ENCODE peak calls at places on chromosome 5, in six cellular contexts. L is mammary epithelial cell; W is activated CD4-positive, CD25-positive, alpha-beta regulatory T cell; A is putamen; R is osteocyte; V is HepG2. H is an unnamed sample.

GRCh38 chr5:107778651-107779050 is 107.9 kb upstream of the EFNA5 start:
- DNase-seq in W (no peak), V (no peak), A (no peak), L (no peak), R (no peak), H (no peak)

GRCh38 chr5:141838326-141839014 is 39.7 kb downstream of the PCDH1 start:
- DNase-seq in V (no peak), R (no peak), W (no peak), L (no peak), A (no peak), H (no peak)

GRCh38 chr5:139658928-139659667 is 10.9 kb downstream of the CXXC5 start:
- DNase-seq in W (no peak), V (no peak), R (peak), A (no peak), L (peak), H (no peak)

GRCh38 chr5:160029004-160029403 is 20.1 kb downstream of the TTC1 start:
- DNase-seq in A (no peak), V (no peak), L (no peak), W (no peak), R (no peak), H (no peak)

GRCh38 chr5:135033026-135033861 is 784 bp downstream of the PITX1 start:
- DNase-seq in A (no peak), W (no peak), V (peak), R (no peak), L (peak), H (no peak)

GRCh38 chr5:54135042-54135441 is 175.3 kb downstream of the ARL15 start:
- DNase-seq in V (no peak), A (no peak), R (no peak), L (peak), W (no peak), H (no peak)

GRCh38 chr5:36521838-36522745 is 84.3 kb upstream of the SLC1A3 start:
- DNase-seq in V (no peak), W (no peak), A (no peak), L (no peak), R (no peak), H (no peak)

GRCh38 chr5:65481635-65482271 is at the start of gene ADAMTS6:
- DNase-seq in R (peak), L (peak), A (peak), W (peak), V (peak), H (peak)

GRCh38 chr5:60972225-60972624 is 27.2 kb downstream of the NDUFAF2 start:
- DNase-seq in L (peak), R (no peak), A (no peak), V (no peak), W (no peak), H (no peak)

GRCh38 chr5:2738156-2738699 is 13.2 kb downstream of the IRX2 start:
- DNase-seq in V (no peak), L (no peak), W (no peak), R (no peak), A (no peak), H (no peak)

GRCh38 chr5:91449083-91449482 is 66.0 kb upstream of the ARRDC3 start:
- DNase-seq in L (no peak), W (no peak), V (no peak), A (no peak), R (no peak), H (no peak)

GRCh38 chr5:160565376-160565775 is 143.7 kb downstream of the PTTG1 start:
- DNase-seq in W (no peak), L (no peak), R (no peak), A (no peak), V (no peak), H (no peak)

GRCh38 chr5:135546014-135546413 is 10.2 kb upstream of the NEUROG1 start:
- DNase-seq in V (no peak), L (no peak), A (no peak), W (no peak), R (no peak), H (no peak)

GRCh38 chr5:154977409-154977808 is 36.1 kb upstream of the KIF4B start:
- DNase-seq in V (peak), W (no peak), A (no peak), L (peak), R (no peak), H (no peak)

GRCh38 chr5:148910686-148911361 is 84.4 kb downstream of the ADRB2 start:
- DNase-seq in W (no peak), R (no peak), L (peak), A (no peak), V (no peak), H (no peak)

GRCh38 chr5:107135391-107135790 is 535.3 kb downstream of the EFNA5 start:
- DNase-seq in L (peak), A (no peak), V (no peak), R (no peak), W (no peak), H (no peak)

GRCh38 chr5:22411950-22412349 is 441.2 kb downstream of the CDH12 start:
- DNase-seq in W (no peak), A (no peak), V (no peak), L (no peak), R (no peak), H (no peak)

GRCh38 chr5:178103612-178104011 is 9.7 kb upstream of the N4BP3 start:
- DNase-seq in V (no peak), W (no peak), A (no peak), R (no peak), L (no peak), H (no peak)

GRCh38 chr5:54087436-54087835 is 222.9 kb downstream of the ARL15 start:
- DNase-seq in R (no peak), V (no peak), W (no peak), L (peak), A (no peak), H (no peak)

GRCh38 chr5:132677682-132678400 is 4.1 kb downstream of the IL4 start:
- DNase-seq in R (peak), A (no peak), L (no peak), W (no peak), V (no peak), H (no peak)

GRCh38 chr5:126492939-126493338 is 69.7 kb downstream of the GRAMD2B start:
- DNase-seq in R (no peak), V (peak), W (no peak), L (no peak), A (no peak), H (no peak)

GRCh38 chr5:117143381-117143780 is 568.8 kb upstream of the SEMA6A start:
- DNase-seq in V (no peak), R (no peak), W (no peak), A (no peak), L (no peak), H (no peak)

GRCh38 chr5:143676794-143677193 is 135.2 kb upstream of the HMHB1 start:
- DNase-seq in A (no peak), W (no peak), R (no peak), L (no peak), V (peak), H (no peak)

GRCh38 chr5:5381259-5382006 is 41.0 kb upstream of the ICE1 start:
- DNase-seq in A (no peak), R (no peak), L (no peak), V (no peak), W (no peak), H (no peak)

GRCh38 chr5:53970510-53970909 is 339.9 kb downstream of the ARL15 start:
- DNase-seq in W (no peak), R (no peak), V (no peak), A (no peak), L (no peak), H (no peak)

GRCh38 chr5:132008961-132009680 is 2.3 kb downstream of the ACSL6 start:
- DNase-seq in V (no peak), A (no peak), W (no peak), L (peak), R (no peak), H (peak)

GRCh38 chr5:107228237-107228636 is 442.5 kb downstream of the EFNA5 start:
- DNase-seq in W (no peak), A (no peak), L (no peak), R (no peak), V (no peak), H (no peak)

GRCh38 chr5:143541943-143542797 is 138.7 kb upstream of the NR3C1 start:
- DNase-seq in L (peak), R (no peak), A (no peak), V (no peak), W (no peak), H (no peak)

GRCh38 chr5:180632768-180633167 is 16.6 kb downstream of the FLT4 start:
- DNase-seq in L (no peak), V (no peak), R (no peak), A (no peak), W (no peak), H (no peak)

GRCh38 chr5:6222899-6223298 is 155.4 kb downstream of the MED10 start:
- DNase-seq in W (no peak), R (no peak), V (no peak), L (no peak), A (no peak), H (no peak)

GRCh38 chr5:116764941-116765340 is 190.3 kb upstream of the SEMA6A start:
- DNase-seq in A (no peak), R (no peak), W (no peak), V (no peak), L (no peak), H (no peak)

GRCh38 chr5:63245271-63245670 is 666.7 kb downstream of the LRRC70 start:
- DNase-seq in V (no peak), A (no peak), R (no peak), L (peak), W (no peak), H (no peak)

GRCh38 chr5:171524461-171524860 is 105.0 kb downstream of the FGF18 start:
- DNase-seq in R (no peak), A (no peak), V (no peak), L (no peak), W (no peak), H (no peak)

GRCh38 chr5:73150872-73151271 is 22.1 kb upstream of the TMEM174 start:
- DNase-seq in W (no peak), R (no peak), V (no peak), L (no peak), A (no peak), H (no peak)

H was measured in NCI-H187.